ENCODE peak calls at places on chromosomes 12 and 14, in ten cellular contexts. J is HepG2; K is cardiac muscle cell; M is fibroblast of mammary gland; U is mucosa of descending colon; S is fibroblast of villous mesenchyme; V is Peyer's patch; T is naive thymus-derived CD4-positive, alpha-beta T cell; Y is GM23338; Z is suprapubic skin. B is an unnamed sample.

GRCh38 chr12:27969901-27970390 is 2.6 kb downstream of the PTHLH start:
- DNase-seq in J (peak; percentile 38), U (peak; percentile 54), V (peak; percentile 53), Y (peak; percentile 87), S (peak; percentile 33), M (peak; percentile 35), K (peak; percentile 75), Z (peak; percentile 83), T (peak; percentile 8), B (peak; percentile 55)

GRCh38 chr14:51552768-51553426 is 98.8 kb upstream of the FRMD6 start:
- DNase-seq in M (no peak), U (no peak), S (no peak), K (peak; percentile 47), T (no peak), Y (no peak), V (no peak), Z (peak; percentile 85), J (no peak), B (no peak)

GRCh38 chr14:69945905-69946304 is 66.7 kb downstream of the SMOC1 start:
- DNase-seq in Z (no peak), M (peak; percentile 36), U (no peak), T (no peak), J (no peak), Y (no peak), S (no peak), V (no peak), K (no peak), B (peak; percentile 35)

GRCh38 chr12:56941299-56942017 is 7.2 kb upstream of the SDR9C7 start:
- DNase-seq in J (peak; percentile 94), T (no peak), Y (no peak), U (no peak), S (peak; percentile 74), V (no peak), K (no peak), Z (no peak), M (peak; percentile 53), B (peak; percentile 84)

GRCh38 chr12:115636546-115636945 is 640.9 kb downstream of the MED13L start:
- DNase-seq in U (no peak), S (no peak), V (no peak), Z (no peak), M (no peak), Y (no peak), K (no peak), J (no peak), T (no peak), B (no peak)

GRCh38 chr12:122721057-122721545 is 4.5 kb upstream of the HCAR3 start:
- DNase-seq in T (no peak), Z (no peak), S (peak; percentile 47), U (no peak), V (peak; percentile 57), Y (no peak), M (no peak), K (no peak), J (peak; percentile 75), B (peak; percentile 77)

GRCh38 chr14:85532981-85533820 is 3.3 kb downstream of the FLRT2 start:
- DNase-seq in K (peak; percentile 85), J (no peak), U (peak; percentile 50), M (peak; percentile 91), Y (peak; percentile 95), Z (peak; percentile 80), T (no peak), V (peak; percentile 52), S (peak; percentile 89), B (peak; percentile 90)

GRCh38 chr12:132827763-132828703 is 636 bp downstream of the GOLGA3 start:
- DNase-seq in K (peak; percentile 52), J (peak; percentile 28), U (peak; percentile 79), Z (no peak), T (no peak), M (peak; percentile 88), Y (peak; percentile 24), S (peak; percentile 73), V (peak; percentile 65), B (peak; percentile 79)

GRCh38 chr12:60920841-60921495 is 1325.1 kb downstream of the SLC16A7 start:
- DNase-seq in K (no peak), M (peak; percentile 2), Y (no peak), S (no peak), U (no peak), T (no peak), J (no peak), V (no peak), Z (no peak), B (peak; percentile 51)

GRCh38 chr12:128549621-128550020 is 274.1 kb downstream of the SLC15A4 start:
- DNase-seq in S (no peak), U (no peak), Y (peak; percentile 0), T (no peak), M (no peak), K (no peak), J (no peak), V (no peak), Z (no peak), B (no peak)

GRCh38 chr12:110343921-110344555 is 59.5 kb downstream of the ANAPC7 start:
- DNase-seq in S (no peak), J (no peak), T (no peak), V (peak; percentile 13), K (no peak), Z (no peak), U (no peak), M (no peak), Y (no peak), B (no peak)

GRCh38 chr14:94161979-94162378 is 12.1 kb upstream of the PPP4R4 start:
- DNase-seq in V (no peak), S (peak; percentile 15), Z (no peak), M (no peak), K (no peak), U (no peak), T (no peak), Y (no peak), J (no peak), B (peak; percentile 57)

GRCh38 chr12:15629761-15630160 is 159.4 kb downstream of the EPS8 start:
- DNase-seq in K (no peak), V (no peak), M (peak; percentile 82), Z (no peak), U (no peak), S (peak; percentile 89), Y (no peak), T (no peak), J (no peak), B (peak; percentile 66)

GRCh38 chr12:95993907-95994306 is 2.2 kb downstream of the HAL start:
- DNase-seq in S (no peak), M (no peak), T (no peak), K (no peak), J (no peak), Z (no peak), U (no peak), Y (no peak), V (no peak), B (no peak)

GRCh38 chr12:91695964-91696363 is 449.7 kb downstream of the BTG1 start:
- DNase-seq in Z (no peak), Y (no peak), T (no peak), M (no peak), V (no peak), K (no peak), S (no peak), J (no peak), U (no peak), B (peak; percentile 5)

DNA sequence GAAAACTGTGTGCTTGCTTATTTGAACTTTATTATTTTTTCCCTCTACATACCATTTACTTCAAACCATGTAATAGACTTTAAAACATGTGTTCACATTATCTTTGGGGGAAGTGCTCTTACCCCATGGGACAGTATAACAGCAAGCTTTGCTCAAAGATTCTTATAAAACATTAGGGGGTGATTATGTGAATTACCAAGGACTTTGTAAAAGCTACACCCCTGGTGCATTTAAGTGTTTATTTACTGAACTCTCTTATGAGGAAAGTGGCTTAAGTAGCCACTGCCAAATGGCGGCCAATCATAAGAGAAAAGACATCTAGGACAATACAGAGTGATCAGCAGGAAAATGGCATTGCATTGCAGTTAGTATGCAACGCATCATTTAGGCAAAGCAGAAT is 70.3 kb downstream of the CAPZA3 start:
- DNase-seq in J (no peak), K (no peak), V (no peak), T (no peak), S (no peak), Z (no peak), Y (no peak), U (no peak), M (no peak), B (no peak)
- H3K4me3 ChIP-seq in J (no peak overlapping the region), K (no peak overlapping the region), V (no peak overlapping the region), T (no peak overlapping the region), S (no peak overlapping the region), Z (no peak overlapping the region), Y (no peak overlapping the region), U (no peak overlapping the region), M (no peak overlapping the region), B (no peak overlapping the region)

GRCh38 chr14:90446405-90446804 is 49.6 kb downstream of the CALM1 start:
- DNase-seq in M (no peak), Z (no peak), K (no peak), Y (no peak), V (no peak), J (no peak), S (no peak), U (no peak), T (no peak), B (no peak)
- H3K4me3 ChIP-seq in M (no peak overlapping the region), Z (no peak overlapping the region), K (no peak overlapping the region), Y (no peak overlapping the region), V (no peak overlapping the region), J (no peak overlapping the region), S (no peak overlapping the region), U (no peak overlapping the region), T (no peak overlapping the region), B (no peak overlapping the region)

DNA sequence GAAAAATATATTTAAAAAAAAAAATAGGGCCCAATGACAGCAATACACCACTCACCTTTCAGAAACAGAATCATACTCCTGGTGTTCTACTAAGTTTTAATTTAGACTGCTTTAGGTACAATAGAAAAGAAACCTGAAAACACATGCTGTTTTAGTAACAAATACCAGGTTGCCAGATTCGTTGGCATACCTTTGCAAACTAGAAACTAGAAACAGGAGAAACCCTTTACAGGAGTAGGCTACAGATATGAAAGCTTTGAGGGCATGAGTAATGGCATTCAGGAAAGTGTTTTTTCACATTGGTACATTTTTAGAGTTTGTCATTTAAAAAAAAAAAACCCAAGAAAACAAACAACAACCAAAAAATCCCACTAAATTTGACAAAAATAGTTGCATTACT is 4.1 kb downstream of the SIX1 start:
- DNase-seq in T (no peak), S (no peak), V (no peak), K (no peak), J (no peak), U (no peak), Z (no peak), Y (no peak), M (no peak), B (no peak)
- H3K4me3 ChIP-seq in T (no peak overlapping the region), S (no peak overlapping the region), V (no peak overlapping the region), K (no peak overlapping the region), J (no peak overlapping the region), U (no peak overlapping the region), Z (no peak overlapping the region), Y (no peak overlapping the region), M (no peak overlapping the region), B (peak overlapping the region; percentile 22)

DNA sequence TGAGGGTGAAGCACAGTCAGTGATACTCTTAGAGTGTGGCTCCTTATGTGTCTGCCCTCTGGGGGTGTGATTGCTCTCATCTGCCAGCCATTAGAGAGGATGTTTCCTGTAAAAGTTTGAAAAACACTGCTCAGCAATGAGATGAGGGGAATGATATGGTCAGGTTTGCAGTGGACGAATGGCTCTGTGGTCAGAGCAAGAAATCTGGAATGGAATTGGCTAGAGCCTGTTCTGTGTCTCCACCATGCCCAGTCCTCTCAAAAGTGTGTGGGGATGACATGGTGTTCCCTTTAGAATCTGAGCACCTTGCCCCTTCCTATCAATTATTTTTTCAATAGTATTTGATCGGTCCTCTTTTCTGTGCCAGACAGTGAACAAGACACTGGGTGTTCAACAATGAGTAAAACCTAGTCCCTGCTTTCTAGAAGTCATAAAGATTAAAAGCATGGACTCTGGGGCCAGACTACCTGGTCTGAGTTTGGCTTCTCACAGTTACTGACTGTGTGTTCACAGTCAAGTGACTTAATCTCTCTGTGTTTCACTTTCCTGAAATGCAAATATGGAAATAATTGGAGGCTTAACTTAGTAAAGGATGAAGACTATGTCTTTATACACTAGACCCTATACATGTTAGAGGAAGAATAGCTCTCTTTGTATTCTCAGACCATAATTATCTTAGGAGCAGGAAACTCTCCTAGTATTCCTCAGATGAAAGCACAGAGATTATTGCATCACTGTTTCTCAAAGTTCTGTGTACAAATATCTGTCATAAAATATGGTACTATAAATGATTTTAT is 1.6 kb downstream of the ACSS3 start:
- DNase-seq in V (no peak), S (no peak), T (no peak), M (no peak), U (no peak), Y (no peak), K (no peak), J (peak; percentile 66), Z (no peak), B (peak; percentile 7)
- H3K4me3 ChIP-seq in V (peak overlapping the region; percentile 60), S (no peak overlapping the region), T (no peak overlapping the region), M (no peak overlapping the region), U (no peak overlapping the region), Y (peak overlapping the region; percentile 91), K (peak overlapping the region; percentile 62), J (peak overlapping the region; percentile 94), Z (peak overlapping the region; percentile 62), B (peak overlapping the region; percentile 75)

B was measured in choroid plexus epithelial cell.